ENCODE peak calls at places on chromosomes 2 and 18, in four cellular contexts. J is thoracic aorta; R is CD4-positive, CD25-positive, alpha-beta regulatory T cell; L is body of pancreas. T is an unnamed sample. For H3K9me3, the result is how much of the 10 kb centered on the place peaks cover.

GRCh38 chr2:203743441-203743932 is 37.0 kb downstream of the CD28 start:
- DNase-seq in L (no peak), J (peak), R (no peak), T (no peak)

GRCh38 chr2:85663684-85664565 is 4.1 kb downstream of the SFTPB start:
- DNase-seq in L (no peak), R (no peak), J (no peak), T (no peak)

GRCh38 chr2:202410092-202410491 is 34.0 kb downstream of the BMPR2 start:
- DNase-seq in L (no peak), J (no peak), R (no peak), T (no peak)

GRCh38 chr2:3365219-3365618 is 12.4 kb downstream of the EIPR1 start:
- DNase-seq in L (no peak), R (no peak), J (no peak), T (no peak)

GRCh38 chr2:238160206-238161129 is 1.7 kb downstream of the ERFE start:
- DNase-seq in R (no peak), L (peak), J (no peak), T (no peak)

GRCh38 chr18:13112982-13113381 is 105.6 kb upstream of the LDLRAD4 start:
- DNase-seq in L (peak), R (no peak), J (no peak), T (no peak)

GRCh38 chr18:27605107-27605834 is 420.2 kb upstream of the CHST9 start:
- DNase-seq in J (no peak), L (peak), R (no peak), T (no peak)

GRCh38 chr18:62730926-62731325 is 15.6 kb downstream of the PHLPP1 start:
- DNase-seq in J (no peak), R (no peak), L (no peak), T (no peak)

GRCh38 chr18:55089595-55089994 is 130.3 kb upstream of the CCDC68 start:
- DNase-seq in R (no peak), L (no peak), J (no peak), T (no peak)

GRCh38 chr2:62133320-62133823 is 62.5 kb upstream of the B3GNT2 start:
- DNase-seq in R (no peak), J (no peak), L (no peak), T (no peak)

GRCh38 chr2:39718483-39718882 is 52.8 kb downstream of the TMEM178A start:
- DNase-seq in L (no peak), J (no peak), R (no peak), T (no peak)

GRCh38 chr2:39715822-39716221 is 50.1 kb downstream of the TMEM178A start:
- DNase-seq in L (no peak), J (no peak), R (no peak), T (no peak)

GRCh38 chr2:39717067-39717466 is 51.4 kb downstream of the TMEM178A start:
- DNase-seq in L (no peak), R (no peak), J (no peak), T (no peak)

GRCh38 chr2:39712953-39713352 is 47.2 kb downstream of the TMEM178A start:
- DNase-seq in L (no peak), J (no peak), R (no peak), T (no peak)

DNA sequence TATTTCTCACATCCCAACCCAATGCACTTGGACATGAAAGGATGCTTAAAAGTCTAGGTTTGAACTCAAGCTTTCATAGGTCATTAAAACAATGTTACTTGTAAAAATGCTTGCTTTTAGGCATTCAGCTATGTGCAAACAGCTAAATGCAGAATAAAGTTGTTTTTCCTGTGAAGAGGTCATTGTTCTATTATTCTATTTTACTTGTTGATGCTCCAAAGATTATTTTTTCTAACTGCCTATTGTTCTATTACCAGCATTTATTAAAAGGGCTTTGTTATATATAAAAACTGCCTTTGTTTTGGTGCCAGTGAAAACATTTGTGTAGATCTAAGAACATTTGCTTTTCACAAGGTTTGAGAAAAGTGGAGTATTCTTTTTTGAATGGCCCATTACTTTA is 49.4 kb downstream of the TMEM178A start:
- DNase-seq in J (no peak), L (no peak), R (no peak), T (no peak)
- H3K27ac ChIP-seq in J (no peak), L (no peak), R (no peak), T (no peak)

GRCh38 chr2:4803396-4803795 is 888.8 kb upstream of the SOX11 start:
- DNase-seq in J (no peak), L (no peak), R (no peak), T (no peak)
- H3K4me3 ChIP-seq in J (no peak), L (no peak), R (no peak), T (no peak)

GRCh38 chr2:240328526-240328925 is 106.9 kb upstream of the GPC1 start:
- DNase-seq in L (no peak), R (no peak), J (no peak), T (no peak)
- H3K9me3 ChIP-seq in L (under half), R (under half), J (under half), T (under half)

GRCh38 chr2:160388464-160389263 is 104.9 kb downstream of the RBMS1 start:
- DNase-seq in J (no peak), R (no peak), L (no peak), T (peak)
- H3K27ac ChIP-seq in J (peak), R (no peak), L (peak), T (no peak)

T was measured in CD8-positive, alpha-beta T cell.